ENCODE peak calls at places on chromosomes 3 and 15, in four cellular contexts. I, M, G and D are unnamed samples.

GRCh38 chr15:66803182-66803729 is 101.2 kb downstream of the SMAD6 start:
- DNase-seq in G (peak; percentile 82), M (peak; percentile 98), I (no peak), D (peak; percentile 75)

GRCh38 chr15:81361891-81362290 is 12.1 kb downstream of the TMC3 start:
- DNase-seq in M (no peak), I (no peak), G (no peak), D (no peak)

GRCh38 chr15:25250906-25251622 is 187.8 kb downstream of the UBE3A start:
- DNase-seq in M (no peak), G (peak; percentile 10), I (no peak), D (no peak)

GRCh38 chr15:43954181-43954621 is 127.4 kb downstream of the WDR76 start:
- DNase-seq in G (no peak), I (no peak), M (peak; percentile 33), D (no peak)

GRCh38 chr3:123158330-123158729 is 43.4 kb upstream of the SEC22A start:
- DNase-seq in G (no peak), I (no peak), M (no peak), D (no peak)

GRCh38 chr3:101829066-101829830 is 20.1 kb upstream of the NFKBIZ start:
- DNase-seq in I (no peak), M (peak; percentile 85), G (peak; percentile 78), D (peak; percentile 64)

GRCh38 chr3:136197159-136197715 is 1.1 kb upstream of the MSL2 start:
- DNase-seq in M (no peak), G (no peak), I (no peak), D (no peak)

GRCh38 chr15:25136119-25136518 is 181.3 kb downstream of the SNRPN start:
- DNase-seq in G (no peak), I (no peak), M (peak; percentile 15), D (no peak)

GRCh38 chr3:41198526-41198925 is 779 bp upstream of the CTNNB1 start:
- DNase-seq in I (no peak), G (peak; percentile 40), M (no peak), D (peak; percentile 66)

GRCh38 chr3:57706462-57706861 is 13.6 kb upstream of the DENND6A start:
- DNase-seq in M (peak; percentile 93), I (no peak), G (no peak), D (no peak)

GRCh38 chr3:62587579-62588031 is 214.3 kb upstream of the FEZF2 start:
- DNase-seq in I (no peak), M (peak; percentile 91), G (no peak), D (no peak)

GRCh38 chr3:159803444-159803843 is 185.2 kb upstream of the IL12A start:
- DNase-seq in M (peak; percentile 82), G (no peak), I (no peak), D (no peak)

GRCh38 chr3:123632161-123632655 is 47.4 kb upstream of the HACD2 start:
- DNase-seq in G (peak; percentile 85), M (peak; percentile 80), I (no peak), D (peak; percentile 74)

GRCh38 chr15:92958105-92958504 is 58.0 kb downstream of the CHD2 start:
- DNase-seq in I (peak; percentile 25), G (no peak), M (peak; percentile 39), D (no peak)

GRCh38 chr3:28504945-28505344 is 156.3 kb upstream of the AZI2 start:
- DNase-seq in G (no peak), I (no peak), M (no peak), D (no peak)

GRCh38 chr3:141047168-141047567 is 4.0 kb upstream of the SPSB4 start:
- DNase-seq in I (no peak), G (no peak), M (no peak), D (no peak)

GRCh38 chr3:55662683-55663082 is 175.6 kb upstream of the WNT5A start:
- DNase-seq in M (peak; percentile 81), I (no peak), G (no peak), D (no peak)

GRCh38 chr3:188510366-188510765 is 356.4 kb downstream of the LPP start:
- DNase-seq in G (no peak), I (no peak), M (peak; percentile 96), D (no peak)

GRCh38 chr3:98573231-98573728 is 20.1 kb downstream of the CPOX start:
- DNase-seq in G (no peak), M (peak; percentile 33), I (no peak), D (no peak)

GRCh38 chr3:9869955-9870354 is 10.1 kb downstream of the CIDEC start:
- DNase-seq in M (no peak), G (no peak), I (no peak), D (no peak)
- H3K27ac ChIP-seq in M (no peak overlapping the region), G (no peak overlapping the region), I (no peak overlapping the region), D (no peak overlapping the region)

GRCh38 chr3:152656207-152657001 is 178.5 kb upstream of the P2RY1 start:
- DNase-seq in M (no peak), I (no peak), G (no peak), D (no peak)

GRCh38 chr3:152657002-152657400 is 177.9 kb upstream of the P2RY1 start:
- DNase-seq in G (no peak), I (no peak), M (no peak), D (no peak)

GRCh38 chr3:152662157-152662556 is 172.8 kb upstream of the P2RY1 start:
- DNase-seq in G (no peak), I (no peak), M (no peak), D (no peak)

GRCh38 chr3:152664766-152665165 is 170.2 kb upstream of the P2RY1 start:
- DNase-seq in G (no peak), I (no peak), M (no peak), D (no peak)

DNA sequence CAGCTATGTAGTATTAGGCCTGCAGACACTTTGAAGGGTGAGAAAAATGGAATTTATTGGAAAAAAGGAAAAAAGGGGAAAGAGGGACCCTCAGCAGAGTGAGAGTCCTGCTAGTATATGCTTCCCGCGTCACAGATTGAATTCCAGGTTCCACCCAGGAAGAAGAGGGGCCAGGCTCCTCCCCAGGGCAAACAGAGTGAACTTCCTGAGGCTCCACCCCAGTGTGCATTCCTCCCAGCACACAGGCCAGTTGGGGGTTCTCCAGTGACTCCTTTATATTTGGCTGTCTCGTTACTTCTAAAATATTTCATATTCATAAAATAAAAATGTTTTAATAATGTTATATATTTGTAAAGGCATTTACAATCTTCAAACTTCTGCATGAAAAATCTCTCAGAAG is 176.0 kb upstream of the P2RY1 start:
- DNase-seq in I (no peak), G (no peak), M (no peak), D (no peak)
- H3K27ac ChIP-seq in I (no peak overlapping the region), G (no peak overlapping the region), M (no peak overlapping the region), D (no peak overlapping the region)

GRCh38 chr15:35126236-35126635 is 41.1 kb upstream of the NANOGP8 start:
- DNase-seq in M (no peak), G (no peak), I (no peak), D (no peak)
- H3K27ac ChIP-seq in M (no peak overlapping the region), G (no peak overlapping the region), I (no peak overlapping the region), D (no peak overlapping the region)

GRCh38 chr3:44444437-44444836 is 33.0 kb downstream of the ZNF445 start:
- DNase-seq in M (no peak), G (no peak), I (no peak), D (no peak)

GRCh38 chr3:44434834-44435510 is 42.5 kb downstream of the ZNF445 start:
- DNase-seq in M (no peak), G (no peak), I (no peak), D (no peak)

GRCh38 chr3:44442591-44443309 is 34.7 kb downstream of the ZNF445 start:
- DNase-seq in G (no peak), I (no peak), M (no peak), D (no peak)

GRCh38 chr3:44437800-44438199 is 39.7 kb downstream of the ZNF445 start:
- DNase-seq in I (no peak), M (no peak), G (no peak), D (no peak)

GRCh38 chr3:44439499-44440295 is 37.8 kb downstream of the ZNF445 start:
- DNase-seq in M (peak; percentile 61), G (peak; percentile 47), I (peak; percentile 46), D (peak; percentile 90)
- H3K27ac ChIP-seq in M (no peak overlapping the region), G (peak overlapping the region; percentile 90), I (peak overlapping the region; percentile 45), D (peak overlapping the region; percentile 87)

GRCh38 chr3:14680115-14680514 is 5.2 kb downstream of the C3orf20 start:
- DNase-seq in G (no peak), I (no peak), M (no peak), D (no peak)

GRCh38 chr3:14676881-14677280 is 1.9 kb downstream of the C3orf20 start:
- DNase-seq in I (no peak), G (no peak), M (no peak), D (no peak)

GRCh38 chr3:14672588-14672987 is 2.4 kb upstream of the C3orf20 start:
- DNase-seq in I (no peak), G (no peak), M (no peak), D (no peak)

GRCh38 chr3:14678015-14678503 is 3.1 kb downstream of the C3orf20 start:
- DNase-seq in M (no peak), I (no peak), G (no peak), D (no peak)

GRCh38 chr3:14674841-14675240 is at the start of gene C3orf20:
- DNase-seq in M (no peak), G (no peak), I (no peak), D (no peak)
- H3K27ac ChIP-seq in M (no peak within 1 kb of the TSS), G (no peak within 1 kb of the TSS), I (no peak within 1 kb of the TSS), D (no peak within 1 kb of the TSS)

DNA sequence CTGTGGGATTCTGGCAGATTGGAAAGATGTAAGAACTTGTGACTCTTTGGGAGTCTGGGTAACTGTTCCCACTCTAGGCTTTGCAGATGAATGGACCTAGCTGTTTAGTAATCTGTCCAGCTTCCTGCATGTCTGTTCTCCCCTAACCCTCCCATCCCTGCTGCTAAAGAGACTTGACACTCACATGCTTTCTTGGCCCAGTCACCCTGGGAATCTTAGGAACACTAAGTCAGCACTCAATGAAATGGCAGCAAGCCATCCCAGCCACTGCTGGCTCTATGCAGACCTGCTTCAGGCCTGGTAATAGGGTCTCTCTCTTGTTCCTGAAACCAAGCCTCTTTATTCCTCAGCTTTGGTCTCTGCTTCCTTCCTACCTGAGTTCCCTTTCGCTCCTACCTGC is 63.7 kb upstream of the THSD4 start:
- DNase-seq in I (no peak), G (no peak), M (peak; percentile 94), D (no peak)
- H3K27ac ChIP-seq in I (no peak overlapping the region), G (no peak overlapping the region), M (peak overlapping the region; percentile 73), D (no peak overlapping the region)

DNA sequence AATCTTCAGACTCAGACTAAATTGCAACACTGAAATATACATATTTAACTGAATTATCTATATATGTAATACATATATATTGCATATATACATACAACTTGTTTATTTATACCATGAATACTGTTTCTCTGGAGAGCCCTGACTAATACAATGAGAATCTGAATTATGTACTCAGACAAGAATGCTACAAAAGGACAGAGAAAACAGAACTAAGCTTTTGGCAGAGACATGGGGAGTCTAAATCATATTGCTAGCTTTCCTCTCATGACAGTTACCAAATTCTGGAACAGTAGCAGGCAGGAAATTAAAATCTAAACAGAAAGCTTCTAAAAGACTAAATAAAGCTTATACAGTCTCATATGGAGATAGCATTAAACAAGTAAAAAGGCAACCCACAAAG is 142.4 kb upstream of the KCNMB2 start:
- DNase-seq in I (no peak), M (peak; percentile 85), G (no peak), D (no peak)
- H3K27ac ChIP-seq in I (no peak overlapping the region), M (no peak overlapping the region), G (no peak overlapping the region), D (peak overlapping the region; percentile 5)

DNA sequence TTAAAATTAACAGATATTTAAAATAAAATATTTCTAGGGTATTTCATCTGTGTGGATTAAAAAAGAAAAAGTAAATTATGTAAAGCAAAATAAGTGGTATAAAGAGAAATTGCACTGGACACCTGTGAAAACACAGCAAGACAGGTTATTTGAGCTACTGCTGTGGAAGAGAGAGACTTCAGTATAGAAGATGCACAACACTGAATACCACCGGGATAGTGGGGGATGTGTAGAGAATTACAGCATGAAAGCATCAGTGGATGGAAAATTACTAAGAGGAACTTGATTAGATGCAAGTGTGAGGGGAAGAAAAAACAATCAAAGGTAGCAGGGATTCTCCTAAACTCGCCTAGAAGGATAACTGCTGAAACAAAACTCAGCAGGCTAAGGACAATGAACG is 1242.5 kb upstream of the GBE1 start:
- DNase-seq in M (no peak), I (no peak), G (no peak), D (no peak)
- H3K27ac ChIP-seq in M (no peak overlapping the region), I (no peak overlapping the region), G (no peak overlapping the region), D (no peak overlapping the region)